ENCODE peak calls at places on chromosomes 7 and 10, in four cellular contexts. S is ovary, R is lung, B is stomach. A is an unnamed sample. For H3K36me3, the result is how much of the 10 kb centered on the place peaks cover.

GRCh38 chr7:82209200-82209599 is 234.4 kb downstream of the CACNA2D1 start:
- DNase-seq in S (no peak), R (no peak), B (no peak), A (no peak)

GRCh38 chr7:95198891-95199290 is 125.4 kb downstream of the PON1 start:
- DNase-seq in S (no peak), R (no peak), B (no peak), A (no peak)

GRCh38 chr7:106064329-106064728 is 47.8 kb downstream of the SYPL1 start:
- DNase-seq in S (no peak), R (no peak), B (no peak), A (peak)

GRCh38 chr7:118420888-118421287 is 196.4 kb downstream of the ANKRD7 start:
- DNase-seq in S (no peak), R (no peak), B (no peak), A (no peak)

GRCh38 chr10:109426987-109427386 is 496.3 kb downstream of the XPNPEP1 start:
- DNase-seq in S (no peak), R (no peak), B (no peak), A (no peak)

GRCh38 chr7:100582041-100582579 is 3.8 kb downstream of the LRCH4 start:
- DNase-seq in S (peak), R (peak), B (peak), A (no peak)

GRCh38 chr10:127428385-127428980 is 120.6 kb upstream of the NPS start:
- DNase-seq in S (no peak), R (no peak), B (no peak), A (no peak)

GRCh38 chr7:3238525-3239210 is 62.4 kb upstream of the SDK1 start:
- DNase-seq in S (no peak), R (no peak), B (no peak), A (no peak)

GRCh38 chr10:22325272-22325947 is 4.5 kb downstream of the BMI1 start:
- DNase-seq in S (peak), R (peak), B (peak), A (peak)

GRCh38 chr10:18340496-18341051 is 200.3 kb downstream of the CACNB2 start:
- DNase-seq in S (no peak), R (no peak), B (no peak), A (no peak)

GRCh38 chr7:360454-361100 is 70.6 kb downstream of the FOXL3 start:
- DNase-seq in S (no peak), R (no peak), B (no peak), A (no peak)

GRCh38 chr10:46028584-46029570 is 1.5 kb downstream of the NCOA4 start:
- DNase-seq in S (no peak), R (no peak), B (no peak), A (peak)

GRCh38 chr10:88962336-88962735 is 9.8 kb upstream of the ACTA2 start:
- DNase-seq in S (no peak), R (no peak), B (no peak), A (no peak)

GRCh38 chr10:116688241-116688711 is 54.1 kb downstream of the HSPA12A start:
- DNase-seq in S (peak), R (no peak), B (no peak), A (no peak)

GRCh38 chr7:140425718-140426117 is 21.9 kb downstream of the RAB19 start:
- DNase-seq in S (no peak), R (no peak), B (no peak), A (no peak)

DNA sequence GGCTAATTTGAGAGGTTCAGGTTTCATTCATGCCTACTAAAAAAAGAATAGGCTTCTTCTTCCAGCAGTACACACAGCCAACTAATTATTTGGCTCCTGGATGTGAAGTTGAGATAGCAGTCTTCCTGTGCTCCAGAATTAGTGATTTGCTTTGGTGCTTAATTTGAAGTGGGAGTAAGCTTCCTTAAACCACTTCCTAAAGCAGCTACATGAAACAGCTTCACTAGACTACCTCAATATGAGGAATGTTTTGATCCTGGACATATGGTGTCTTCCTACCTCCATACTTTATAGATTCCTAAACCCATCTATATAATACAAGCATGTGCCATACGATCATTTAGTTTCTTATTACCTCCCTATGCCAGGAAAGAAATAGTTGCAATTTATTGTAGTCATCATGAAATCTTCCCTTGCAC is 8.4 kb downstream of the VIM start:
- DNase-seq in S (no peak), R (no peak), B (no peak), A (no peak)
- H3K36me3 ChIP-seq in S (under half), R (under half), B (under half), A (under half)

DNA sequence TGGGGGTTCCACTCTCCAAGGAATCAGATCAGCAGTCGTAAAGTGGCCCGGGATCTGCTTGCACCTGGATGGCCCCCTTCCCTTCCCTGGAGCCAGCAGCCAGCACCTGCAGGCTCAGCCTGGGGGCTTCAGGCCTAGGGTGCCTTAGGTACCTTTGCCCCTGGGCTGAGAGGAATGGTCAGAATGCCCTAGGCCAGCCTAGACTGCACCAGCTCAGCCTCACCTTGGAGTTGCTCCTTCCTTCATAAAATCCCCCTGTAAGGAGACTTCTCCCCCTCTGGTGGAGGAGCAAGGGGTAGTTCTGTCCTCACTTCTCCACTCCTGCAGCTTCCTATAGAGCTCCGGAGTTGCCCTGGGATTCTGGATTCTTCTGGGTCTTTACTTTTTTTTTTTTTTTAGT is 32.4 kb upstream of the LBX1 start:
- DNase-seq in S (no peak), R (no peak), B (no peak), A (no peak)
- H3K27ac ChIP-seq in S (no peak), R (no peak), B (no peak), A (no peak)

GRCh38 chr7:112080974-112081373 is 125.2 kb downstream of the DOCK4 start:
- DNase-seq in S (no peak), R (peak), B (no peak), A (no peak)
- H3K4me3 ChIP-seq in S (no peak), R (no peak), B (no peak), A (no peak)

DNA sequence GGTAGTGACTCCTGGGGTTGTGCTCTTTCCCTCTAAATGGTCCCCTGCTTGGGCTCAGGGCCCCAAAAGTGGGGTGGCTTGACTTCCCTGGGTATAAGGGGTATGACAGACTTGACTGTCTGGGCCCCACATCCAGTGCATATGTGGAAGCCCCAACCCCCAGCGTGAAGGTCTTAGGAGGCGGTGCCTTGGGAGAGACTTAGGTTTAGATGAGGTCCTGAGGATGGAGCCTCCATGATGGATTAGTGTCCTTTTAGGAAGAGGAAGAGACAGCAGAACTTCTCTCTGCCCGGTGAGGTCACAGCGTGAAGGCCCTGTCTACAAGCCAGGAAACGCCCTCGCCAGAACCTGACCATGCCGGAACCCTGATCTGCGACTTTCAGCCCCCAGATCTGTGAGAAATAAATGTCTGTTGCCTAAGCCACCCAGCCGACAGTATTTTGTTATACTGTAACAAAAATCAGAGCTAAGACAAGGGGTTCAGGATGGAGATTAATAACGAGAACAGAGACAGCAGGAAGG is 23.8 kb downstream of the PODXL start:
- DNase-seq in S (no peak), R (no peak), B (no peak), A (no peak)
- H3K36me3 ChIP-seq in S (under half), R (under half), B (under half), A (under half)

GRCh38 chr10:125333769-125334168 is 173.4 kb upstream of the CTBP2 start:
- DNase-seq in S (no peak), R (no peak), B (no peak), A (no peak)
- H3K27ac ChIP-seq in S (no peak), R (no peak), B (no peak), A (no peak)

DNA sequence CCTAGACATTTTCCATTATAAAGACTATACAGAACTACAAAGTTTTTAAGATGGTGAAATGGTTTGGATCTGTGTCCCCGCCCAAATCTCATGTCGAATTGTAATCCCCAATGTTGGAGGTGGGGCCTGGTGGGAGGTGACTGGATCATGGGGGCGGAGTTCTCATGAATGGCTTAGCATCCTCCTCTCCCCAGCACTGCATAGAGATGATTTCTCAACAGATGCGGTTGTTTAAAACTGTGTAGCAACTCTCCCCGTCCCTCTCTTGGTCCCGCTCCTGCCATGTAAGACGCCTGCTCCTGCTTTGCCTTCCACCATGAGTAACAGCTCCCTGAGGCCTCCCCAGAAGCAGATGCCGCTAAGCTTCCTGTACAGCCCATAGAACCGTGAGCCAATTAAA is 1.6 kb downstream of the FAM133B start:
- DNase-seq in S (no peak), R (no peak), B (no peak), A (no peak)
- H3K4me3 ChIP-seq in S (peak), R (no peak), B (peak), A (peak)

GRCh38 chr10:28545967-28546644 is 13.2 kb downstream of the WAC start:
- DNase-seq in S (no peak), R (no peak), B (no peak), A (no peak)

GRCh38 chr10:28540145-28540544 is 7.2 kb downstream of the WAC start:
- DNase-seq in S (no peak), R (no peak), B (no peak), A (no peak)

GRCh38 chr10:28544058-28544457 is 11.1 kb downstream of the WAC start:
- DNase-seq in S (no peak), R (no peak), B (no peak), A (no peak)

GRCh38 chr10:28541695-28542365 is 8.9 kb downstream of the WAC start:
- DNase-seq in S (no peak), R (no peak), B (no peak), A (no peak)

GRCh38 chr10:28542728-28543127 is 9.8 kb downstream of the WAC start:
- DNase-seq in S (no peak), R (no peak), B (no peak), A (no peak)
- H3K36me3 ChIP-seq in S (under half), R (under half), B (under half), A (under half)

GRCh38 chr7:43879477-43879876 is 10.2 kb upstream of the MRPS24 start:
- DNase-seq in S (no peak), R (no peak), B (no peak), A (no peak)
- H3K27ac ChIP-seq in S (no peak), R (no peak), B (no peak), A (no peak)

DNA sequence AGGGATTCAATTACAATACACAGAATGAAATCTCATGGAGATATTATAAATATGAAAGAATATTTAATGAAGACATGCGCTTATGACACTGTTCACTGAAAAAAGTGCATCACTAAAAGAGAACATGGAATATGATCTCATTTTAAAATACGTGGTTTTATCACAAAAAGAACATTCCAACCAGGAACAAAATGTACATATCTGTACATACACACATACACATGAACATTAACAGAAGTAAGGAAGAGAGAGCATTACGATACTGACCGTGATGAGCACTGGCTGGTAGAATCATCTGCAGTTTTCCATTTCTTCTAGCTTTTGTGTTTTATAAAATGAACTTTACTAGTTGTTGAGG is 39.4 kb downstream of the IGF2BP3 start:
- DNase-seq in S (no peak), R (no peak), B (no peak), A (no peak)
- H3K4me3 ChIP-seq in S (no peak), R (no peak), B (no peak), A (no peak)

DNA sequence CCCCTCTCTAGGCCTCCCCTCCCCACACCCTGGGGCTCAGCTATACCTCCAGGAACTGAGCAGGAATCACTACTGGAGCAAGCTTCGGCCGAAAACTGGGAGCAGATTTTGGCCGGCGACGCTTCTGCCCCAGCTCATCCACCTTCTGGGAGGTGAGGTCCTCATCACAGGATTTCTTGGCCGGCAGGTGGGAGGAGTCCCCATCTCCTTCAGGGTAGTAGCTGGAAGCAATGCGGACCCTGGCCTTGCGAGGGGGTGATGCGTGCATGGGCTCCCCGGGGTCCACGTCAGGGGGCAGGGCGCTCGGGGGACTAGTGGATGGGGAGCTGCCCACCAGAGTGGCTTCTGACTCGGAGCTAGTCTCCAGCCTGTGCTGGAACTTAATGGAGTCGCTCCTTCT is 105.5 kb downstream of the DLG5 start:
- DNase-seq in S (no peak), R (no peak), B (no peak), A (no peak)
- H3K36me3 ChIP-seq in S (under half), R (under half), B (half or more), A (under half)